ENCODE peak calls at places on chromosomes 6 and 20, in ten cellular contexts. O, Q, D, C, T, P, E, M, K and J are unnamed samples.

GRCh38 chr6:52843600-52843999 is 3.0 kb upstream of the GSTA5 start:
- ATAC-seq in O (no peak), Q (no peak), D (no peak), C (no peak), T (no peak), P (no peak), E (no peak), M (no peak), K (no peak), J (no peak)

GRCh38 chr6:168150551-168151444 is 71.8 kb upstream of the FRMD1 start:
- ATAC-seq in O (no peak), Q (peak), D (no peak), C (no peak), T (no peak), P (no peak), E (peak), M (no peak), K (no peak), J (no peak)

GRCh38 chr20:45611054-45611453 is 18.5 kb upstream of the WFDC10A start:
- ATAC-seq in O (no peak), Q (no peak), D (no peak), C (no peak), T (peak), P (no peak), E (peak), M (peak), K (peak), J (no peak)

GRCh38 chr6:27873101-27874030 is 38.8 kb downstream of the OR2B2 start:
- ATAC-seq in O (peak), Q (peak), D (peak), C (peak), T (peak), P (peak), E (peak), M (peak), K (peak), J (peak)

GRCh38 chr20:8225658-8226057 is 93.6 kb downstream of the PLCB1 start:
- ATAC-seq in O (no peak), Q (no peak), D (peak), C (no peak), T (no peak), P (no peak), E (no peak), M (no peak), K (no peak), J (no peak)

GRCh38 chr6:40387127-40387870 is 199.9 kb downstream of the LRFN2 start:
- ATAC-seq in O (no peak), Q (no peak), D (no peak), C (no peak), T (no peak), P (no peak), E (no peak), M (no peak), K (no peak), J (no peak)

GRCh38 chr6:75550544-75551167 is 51.0 kb upstream of the SENP6 start:
- ATAC-seq in O (no peak), Q (no peak), D (no peak), C (no peak), T (no peak), P (no peak), E (no peak), M (no peak), K (no peak), J (no peak)

GRCh38 chr6:87759491-87760010 is 57.5 kb upstream of the AKIRIN2 start:
- ATAC-seq in O (no peak), Q (no peak), D (no peak), C (peak), T (no peak), P (no peak), E (no peak), M (no peak), K (no peak), J (no peak)

GRCh38 chr6:107712523-107713213 is 111.4 kb downstream of the SCML4 start:
- ATAC-seq in O (no peak), Q (no peak), D (no peak), C (no peak), T (peak), P (peak), E (peak), M (peak), K (peak), J (peak)

GRCh38 chr6:43097098-43097489 is 21.0 kb downstream of the PTK7 start:
- ATAC-seq in O (no peak), Q (no peak), D (no peak), C (no peak), T (no peak), P (no peak), E (peak), M (no peak), K (no peak), J (no peak)

GRCh38 chr6:24849713-24850112 is 51.0 kb upstream of the ARMH2 start:
- ATAC-seq in O (no peak), Q (no peak), D (no peak), C (no peak), T (peak), P (no peak), E (no peak), M (peak), K (peak), J (no peak)

GRCh38 chr6:137363805-137364138 is 130.4 kb downstream of the OLIG3 start:
- ATAC-seq in O (no peak), Q (no peak), D (no peak), C (no peak), T (peak), P (peak), E (no peak), M (peak), K (peak), J (peak)

GRCh38 chr6:74000582-74000981 is 304.6 kb downstream of the CD109 start:
- ATAC-seq in O (no peak), Q (no peak), D (no peak), C (no peak), T (no peak), P (no peak), E (no peak), M (no peak), K (no peak), J (no peak)

GRCh38 chr6:136774228-136775041 is 17.8 kb downstream of the MAP3K5 start:
- ATAC-seq in O (peak), Q (no peak), D (peak), C (no peak), T (peak), P (no peak), E (peak), M (peak), K (peak), J (peak)

GRCh38 chr6:143652840-143653239 is 24.9 kb upstream of the PHACTR2 start:
- ATAC-seq in O (no peak), Q (no peak), D (peak), C (no peak), T (no peak), P (no peak), E (no peak), M (no peak), K (no peak), J (no peak)